ENCODE peak calls at places on chromosome 14, in nine cellular contexts. One of them, this sample, is unnamed.

GRCh38 chr14:80211143-80212024 is at the start of gene DIO2:
- DNase-seq in AG09309: peak
- DNase-seq in PC-9: no peak
- DNase-seq in fibroblast of mammary gland: peak
- DNase-seq in neural progenitor cell: peak
- DNase-seq in left lung: peak
- DNase-seq in HCT116: no peak
- DNase-seq in fibroblast of lung: peak
- DNase-seq in upper lobe of right lung: peak
- DNase-seq in this sample: peak

GRCh38 chr14:91961297-91962220 is 14.1 kb upstream of the FBLN5 start:
- DNase-seq in fibroblast of lung: no peak
- DNase-seq in PC-9: no peak
- DNase-seq in AG09309: no peak
- DNase-seq in HCT116: no peak
- DNase-seq in upper lobe of right lung: no peak
- DNase-seq in neural progenitor cell: no peak
- DNase-seq in left lung: no peak
- DNase-seq in fibroblast of mammary gland: no peak
- DNase-seq in this sample: no peak

GRCh38 chr14:56170028-56170427 is 51.8 kb downstream of the PELI2 start:
- DNase-seq in HCT116: no peak
- DNase-seq in neural progenitor cell: no peak
- DNase-seq in upper lobe of right lung: no peak
- DNase-seq in left lung: no peak
- DNase-seq in PC-9: no peak
- DNase-seq in AG09309: no peak
- DNase-seq in fibroblast of lung: peak
- DNase-seq in fibroblast of mammary gland: no peak
- DNase-seq in this sample: no peak

GRCh38 chr14:99055816-99056215 is 216.2 kb downstream of the BCL11B start:
- DNase-seq in HCT116: no peak
- DNase-seq in left lung: no peak
- DNase-seq in fibroblast of lung: no peak
- DNase-seq in neural progenitor cell: no peak
- DNase-seq in fibroblast of mammary gland: no peak
- DNase-seq in PC-9: no peak
- DNase-seq in AG09309: no peak
- DNase-seq in upper lobe of right lung: no peak
- DNase-seq in this sample: no peak

GRCh38 chr14:95993768-95994592 is 45.2 kb upstream of the C14orf132 start:
- DNase-seq in HCT116: peak
- DNase-seq in neural progenitor cell: peak
- DNase-seq in AG09309: peak
- DNase-seq in fibroblast of mammary gland: peak
- DNase-seq in fibroblast of lung: peak
- DNase-seq in upper lobe of right lung: no peak
- DNase-seq in left lung: no peak
- DNase-seq in PC-9: no peak
- DNase-seq in this sample: peak

GRCh38 chr14:88848571-88848970 is 24.1 kb downstream of the TTC8 start:
- DNase-seq in PC-9: no peak
- DNase-seq in neural progenitor cell: no peak
- DNase-seq in fibroblast of lung: no peak
- DNase-seq in fibroblast of mammary gland: no peak
- DNase-seq in left lung: no peak
- DNase-seq in AG09309: no peak
- DNase-seq in HCT116: no peak
- DNase-seq in upper lobe of right lung: no peak
- DNase-seq in this sample: no peak

GRCh38 chr14:101739446-101740141 is 21.9 kb upstream of the PPP2R5C start:
- DNase-seq in fibroblast of lung: no peak
- DNase-seq in HCT116: no peak
- DNase-seq in neural progenitor cell: no peak
- DNase-seq in fibroblast of mammary gland: no peak
- DNase-seq in left lung: no peak
- DNase-seq in upper lobe of right lung: no peak
- DNase-seq in PC-9: peak
- DNase-seq in AG09309: no peak
- DNase-seq in this sample: no peak

GRCh38 chr14:75980856-75981255 is 939 bp downstream of the TGFB3 start:
- DNase-seq in neural progenitor cell: no peak
- DNase-seq in fibroblast of mammary gland: peak
- DNase-seq in left lung: no peak
- DNase-seq in fibroblast of lung: peak
- DNase-seq in upper lobe of right lung: no peak
- DNase-seq in AG09309: no peak
- DNase-seq in HCT116: no peak
- DNase-seq in PC-9: no peak
- DNase-seq in this sample: no peak

GRCh38 chr14:102033241-102033640 is 53.6 kb downstream of the HSP90AA1 start:
- DNase-seq in HCT116: no peak
- DNase-seq in PC-9: no peak
- DNase-seq in fibroblast of lung: no peak
- DNase-seq in AG09309: no peak
- DNase-seq in neural progenitor cell: no peak
- DNase-seq in upper lobe of right lung: no peak
- DNase-seq in left lung: no peak
- DNase-seq in fibroblast of mammary gland: no peak
- DNase-seq in this sample: no peak

GRCh38 chr14:52902971-52903385 is 47.9 kb downstream of the FERMT2 start:
- DNase-seq in HCT116: no peak
- DNase-seq in AG09309: no peak
- DNase-seq in upper lobe of right lung: no peak
- DNase-seq in left lung: no peak
- DNase-seq in PC-9: no peak
- DNase-seq in fibroblast of lung: peak
- DNase-seq in fibroblast of mammary gland: peak
- DNase-seq in neural progenitor cell: no peak
- DNase-seq in this sample: no peak

GRCh38 chr14:54003064-54003463 is 46.4 kb upstream of the BMP4 start:
- DNase-seq in left lung: no peak
- DNase-seq in HCT116: no peak
- DNase-seq in neural progenitor cell: no peak
- DNase-seq in fibroblast of mammary gland: no peak
- DNase-seq in PC-9: no peak
- DNase-seq in fibroblast of lung: no peak
- DNase-seq in upper lobe of right lung: no peak
- DNase-seq in AG09309: no peak
- DNase-seq in this sample: peak

GRCh38 chr14:45258073-45258472 is 5.1 kb upstream of the MIS18BP1 start:
- DNase-seq in upper lobe of right lung: no peak
- DNase-seq in fibroblast of mammary gland: no peak
- DNase-seq in fibroblast of lung: no peak
- DNase-seq in neural progenitor cell: no peak
- DNase-seq in PC-9: no peak
- DNase-seq in left lung: no peak
- DNase-seq in AG09309: no peak
- DNase-seq in HCT116: no peak
- DNase-seq in this sample: no peak

GRCh38 chr14:71693373-71693772 is 238.9 kb upstream of the RGS6 start:
- DNase-seq in left lung: no peak
- DNase-seq in PC-9: no peak
- DNase-seq in upper lobe of right lung: no peak
- DNase-seq in fibroblast of mammary gland: peak
- DNase-seq in HCT116: no peak
- DNase-seq in AG09309: peak
- DNase-seq in fibroblast of lung: peak
- DNase-seq in neural progenitor cell: no peak
- DNase-seq in this sample: peak

GRCh38 chr14:58430156-58430555 is 2.6 kb downstream of the KIAA0586 start:
- DNase-seq in AG09309: peak
- DNase-seq in upper lobe of right lung: no peak
- DNase-seq in PC-9: no peak
- DNase-seq in fibroblast of mammary gland: peak
- DNase-seq in neural progenitor cell: no peak
- DNase-seq in left lung: no peak
- DNase-seq in fibroblast of lung: peak
- DNase-seq in HCT116: no peak
- DNase-seq in this sample: no peak

GRCh38 chr14:22547948-22548750 is 40.9 kb downstream of the DAD1 start:
- DNase-seq in left lung: no peak
- DNase-seq in HCT116: no peak
- DNase-seq in AG09309: no peak
- DNase-seq in neural progenitor cell: no peak
- DNase-seq in fibroblast of lung: no peak
- DNase-seq in fibroblast of mammary gland: no peak
- DNase-seq in upper lobe of right lung: no peak
- DNase-seq in PC-9: no peak
- DNase-seq in this sample: no peak

DNA sequence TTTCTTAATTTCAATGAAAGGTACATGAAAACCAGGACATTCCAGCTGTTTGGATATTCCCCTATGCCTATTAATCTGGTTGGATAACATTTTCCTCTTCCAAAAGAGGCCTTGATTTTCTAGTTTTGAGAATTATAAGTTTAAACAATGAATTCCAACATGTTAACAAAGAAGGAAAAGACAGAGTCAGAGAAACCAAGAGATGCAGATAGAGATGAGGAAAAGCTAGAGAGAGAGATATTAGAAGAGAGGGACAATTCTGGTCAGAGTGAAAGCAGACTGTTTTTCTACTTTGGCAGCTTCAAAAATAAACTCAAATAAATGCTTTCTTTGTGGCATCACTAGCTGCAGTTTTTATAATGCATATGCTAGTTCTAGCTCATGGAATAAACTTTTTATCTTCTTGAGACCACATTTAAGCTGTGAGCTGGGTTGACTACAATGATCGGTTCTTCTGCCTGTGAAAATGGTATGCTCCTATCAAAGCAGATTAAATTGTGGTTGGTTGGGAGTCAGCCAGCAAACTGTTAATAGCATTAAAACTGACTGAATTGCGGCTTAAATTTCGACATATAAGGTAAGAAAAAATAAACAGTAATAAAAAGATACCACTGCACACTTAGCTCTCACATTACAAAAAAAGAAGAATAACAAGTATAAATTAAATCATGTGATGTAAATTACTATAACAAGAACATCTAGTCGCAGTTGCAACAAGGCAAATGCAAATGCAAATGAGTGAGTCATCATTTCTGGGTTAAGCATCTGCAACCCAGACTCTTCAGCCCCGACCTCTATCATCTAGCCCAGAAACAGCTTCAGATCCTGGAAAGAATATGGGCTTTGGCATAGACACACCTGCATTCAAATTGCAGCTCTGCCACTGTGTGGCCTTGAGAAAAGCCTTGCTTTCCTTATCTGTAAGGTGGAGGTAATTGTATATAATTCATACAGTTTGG is 19.7 kb upstream of the DHRS7 start:
- DNase-seq in PC-9: no peak
- DNase-seq in HCT116: no peak
- DNase-seq in AG09309: no peak
- DNase-seq in left lung: no peak
- DNase-seq in fibroblast of lung: peak
- DNase-seq in fibroblast of mammary gland: peak
- DNase-seq in upper lobe of right lung: no peak
- DNase-seq in neural progenitor cell: no peak
- DNase-seq in this sample: no peak
- H3K4me3 ChIP-seq in PC-9: no peak
- H3K4me3 ChIP-seq in HCT116: no peak
- H3K4me3 ChIP-seq in AG09309: no peak
- H3K4me3 ChIP-seq in left lung: no peak
- H3K4me3 ChIP-seq in fibroblast of lung: no peak
- H3K4me3 ChIP-seq in fibroblast of mammary gland: no peak
- H3K4me3 ChIP-seq in upper lobe of right lung: no peak
- H3K4me3 ChIP-seq in neural progenitor cell: no peak
- H3K4me3 ChIP-seq in this sample: no peak

GRCh38 chr14:26255213-26255612 is 342.6 kb downstream of the NOVA1 start:
- DNase-seq in fibroblast of mammary gland: peak
- DNase-seq in AG09309: no peak
- DNase-seq in fibroblast of lung: peak
- DNase-seq in left lung: no peak
- DNase-seq in upper lobe of right lung: no peak
- DNase-seq in PC-9: no peak
- DNase-seq in HCT116: no peak
- DNase-seq in neural progenitor cell: peak
- DNase-seq in this sample: no peak
- TF ChIP-seq CTCF in fibroblast of mammary gland: peak
- TF ChIP-seq CTCF in AG09309: no peak
- TF ChIP-seq CTCF in fibroblast of lung: peak
- TF ChIP-seq CTCF in left lung: no peak
- TF ChIP-seq CTCF in upper lobe of right lung: peak
- TF ChIP-seq CTCF in PC-9: peak
- TF ChIP-seq CTCF in HCT116: no peak
- TF ChIP-seq CTCF in neural progenitor cell: peak
- TF ChIP-seq CTCF in this sample: no peak

DNA sequence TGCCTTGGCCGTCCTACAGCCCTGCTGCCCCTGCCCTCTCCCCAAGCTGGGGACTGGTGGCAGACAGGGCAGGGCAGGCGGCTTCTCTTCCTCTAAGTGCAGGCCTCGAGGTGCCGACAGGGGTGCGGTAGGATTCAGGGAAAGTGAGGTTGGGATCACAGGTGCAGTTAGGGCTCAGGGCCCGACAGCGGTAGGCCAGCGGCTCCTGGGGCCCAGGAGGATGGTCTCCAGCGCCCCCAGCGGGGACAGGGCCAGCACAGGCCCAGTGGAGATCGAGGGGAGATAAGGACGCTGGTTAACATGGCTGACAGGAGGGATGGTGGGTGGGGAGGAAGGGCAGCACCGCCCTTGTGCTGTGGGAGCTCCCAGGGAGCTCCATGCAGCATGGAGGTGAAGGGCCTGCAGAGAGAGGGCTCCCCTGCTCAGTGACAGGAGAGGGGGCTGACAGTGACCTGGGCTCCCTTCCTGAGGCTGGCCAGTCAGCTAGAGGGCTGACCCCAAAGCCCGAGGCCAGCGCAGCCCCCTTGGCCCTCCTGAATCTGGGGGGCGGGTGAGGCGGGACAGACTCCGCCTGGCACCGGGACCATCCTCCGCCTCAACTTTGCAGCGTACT is 860 bp upstream of the CRIP1 start:
- DNase-seq in AG09309: no peak
- DNase-seq in PC-9: peak
- DNase-seq in upper lobe of right lung: no peak
- DNase-seq in neural progenitor cell: peak
- DNase-seq in fibroblast of lung: no peak
- DNase-seq in left lung: no peak
- DNase-seq in HCT116: no peak
- DNase-seq in fibroblast of mammary gland: no peak
- DNase-seq in this sample: no peak
- H3K4me3 ChIP-seq in AG09309: no peak
- H3K4me3 ChIP-seq in PC-9: no peak
- H3K4me3 ChIP-seq in upper lobe of right lung: no peak
- H3K4me3 ChIP-seq in neural progenitor cell: peak
- H3K4me3 ChIP-seq in fibroblast of lung: no peak
- H3K4me3 ChIP-seq in left lung: no peak
- H3K4me3 ChIP-seq in HCT116: no peak
- H3K4me3 ChIP-seq in fibroblast of mammary gland: no peak
- H3K4me3 ChIP-seq in this sample: no peak

DNA sequence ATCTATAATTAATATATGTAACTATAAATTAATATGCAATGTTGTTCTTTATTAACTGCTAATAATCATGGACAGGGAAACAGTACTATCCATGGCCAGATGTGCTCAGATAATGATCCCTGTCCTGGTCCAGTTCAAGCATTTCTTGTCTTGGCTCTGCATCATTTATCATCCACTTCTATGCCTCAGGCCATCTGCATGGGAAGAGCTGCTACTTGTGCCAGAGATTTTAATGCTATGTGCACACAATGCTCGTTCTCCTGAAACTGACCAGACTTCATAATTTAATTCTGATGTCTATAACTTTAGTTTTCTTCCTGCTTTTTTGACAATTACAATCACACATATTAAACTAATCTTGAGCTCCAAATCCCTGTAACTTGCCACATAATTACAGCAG is 11.2 kb upstream of the TMX1 start:
- DNase-seq in upper lobe of right lung: no peak
- DNase-seq in left lung: no peak
- DNase-seq in HCT116: no peak
- DNase-seq in PC-9: no peak
- DNase-seq in fibroblast of mammary gland: no peak
- DNase-seq in AG09309: no peak
- DNase-seq in neural progenitor cell: no peak
- DNase-seq in fibroblast of lung: no peak
- DNase-seq in this sample: no peak
- TF ChIP-seq CTCF in upper lobe of right lung: no peak
- TF ChIP-seq CTCF in left lung: no peak
- TF ChIP-seq CTCF in HCT116: no peak
- TF ChIP-seq CTCF in PC-9: no peak
- TF ChIP-seq CTCF in fibroblast of mammary gland: no peak
- TF ChIP-seq CTCF in AG09309: no peak
- TF ChIP-seq CTCF in neural progenitor cell: no peak
- TF ChIP-seq CTCF in fibroblast of lung: no peak
- TF ChIP-seq CTCF in this sample: no peak

This sample was measured in HFF-Myc.